ENCODE peak calls at places on chromosomes 11 and 22, in ten cellular contexts. One of them, this sample, is unnamed.

GRCh38 chr22:33873186-33873585 is 47.1 kb downstream of the LARGE1 start:
- DNase-seq in effector memory CD4-positive, alpha-beta T cell: no peak
- DNase-seq in stimulated activated CD8-positive, alpha-beta memory T cell treated with anti-CD3 and anti-CD28 coated beads, Interleukin-15, amount 100 ng/mL, for 4 hours: no peak
- DNase-seq in EH: peak; percentile 15
- DNase-seq in activated naive CD4-positive, alpha-beta T cell: no peak
- DNase-seq in NAMALWA: no peak
- DNase-seq in NCI-H187: no peak
- DNase-seq in T-helper 2 cell: no peak
- DNase-seq in astrocyte of the spinal cord: no peak
- DNase-seq in SK-N-SH: no peak
- DNase-seq in this sample: no peak

GRCh38 chr11:19919050-19919561 is 206.5 kb downstream of the NAV2 start:
- DNase-seq in NAMALWA: no peak
- DNase-seq in NCI-H187: no peak
- DNase-seq in effector memory CD4-positive, alpha-beta T cell: no peak
- DNase-seq in EH: peak; percentile 99
- DNase-seq in T-helper 2 cell: no peak
- DNase-seq in astrocyte of the spinal cord: peak; percentile 99
- DNase-seq in SK-N-SH: no peak
- DNase-seq in stimulated activated CD8-positive, alpha-beta memory T cell treated with anti-CD3 and anti-CD28 coated beads, Interleukin-15, amount 100 ng/mL, for 4 hours: no peak
- DNase-seq in activated naive CD4-positive, alpha-beta T cell: no peak
- DNase-seq in this sample: no peak

GRCh38 chr11:6737872-6738466 is 33.8 kb downstream of the OR2AG2 start:
- DNase-seq in T-helper 2 cell: peak; percentile 78
- DNase-seq in stimulated activated CD8-positive, alpha-beta memory T cell treated with anti-CD3 and anti-CD28 coated beads, Interleukin-15, amount 100 ng/mL, for 4 hours: no peak
- DNase-seq in activated naive CD4-positive, alpha-beta T cell: no peak
- DNase-seq in NCI-H187: no peak
- DNase-seq in EH: peak; percentile 49
- DNase-seq in NAMALWA: peak; percentile 86
- DNase-seq in effector memory CD4-positive, alpha-beta T cell: peak; percentile 33
- DNase-seq in SK-N-SH: peak; percentile 11
- DNase-seq in astrocyte of the spinal cord: peak; percentile 35
- DNase-seq in this sample: peak; percentile 7

GRCh38 chr22:43723816-43724215 is 88.3 kb downstream of the EFCAB6 start:
- DNase-seq in EH: peak; percentile 3
- DNase-seq in effector memory CD4-positive, alpha-beta T cell: no peak
- DNase-seq in NCI-H187: no peak
- DNase-seq in stimulated activated CD8-positive, alpha-beta memory T cell treated with anti-CD3 and anti-CD28 coated beads, Interleukin-15, amount 100 ng/mL, for 4 hours: no peak
- DNase-seq in T-helper 2 cell: no peak
- DNase-seq in astrocyte of the spinal cord: peak; percentile 35
- DNase-seq in SK-N-SH: no peak
- DNase-seq in NAMALWA: no peak
- DNase-seq in activated naive CD4-positive, alpha-beta T cell: no peak
- DNase-seq in this sample: no peak

GRCh38 chr11:714436-714835 is 8.4 kb downstream of the EPS8L2 start:
- DNase-seq in activated naive CD4-positive, alpha-beta T cell: no peak
- DNase-seq in stimulated activated CD8-positive, alpha-beta memory T cell treated with anti-CD3 and anti-CD28 coated beads, Interleukin-15, amount 100 ng/mL, for 4 hours: no peak
- DNase-seq in astrocyte of the spinal cord: no peak
- DNase-seq in NCI-H187: no peak
- DNase-seq in effector memory CD4-positive, alpha-beta T cell: no peak
- DNase-seq in T-helper 2 cell: no peak
- DNase-seq in NAMALWA: no peak
- DNase-seq in SK-N-SH: no peak
- DNase-seq in EH: no peak
- DNase-seq in this sample: no peak

GRCh38 chr22:46196268-46196667 is 45.9 kb downstream of the PPARA start:
- DNase-seq in astrocyte of the spinal cord: no peak
- DNase-seq in NCI-H187: no peak
- DNase-seq in T-helper 2 cell: no peak
- DNase-seq in SK-N-SH: peak; percentile 15
- DNase-seq in effector memory CD4-positive, alpha-beta T cell: no peak
- DNase-seq in NAMALWA: no peak
- DNase-seq in stimulated activated CD8-positive, alpha-beta memory T cell treated with anti-CD3 and anti-CD28 coated beads, Interleukin-15, amount 100 ng/mL, for 4 hours: no peak
- DNase-seq in EH: peak; percentile 10
- DNase-seq in activated naive CD4-positive, alpha-beta T cell: no peak
- DNase-seq in this sample: no peak

GRCh38 chr11:134463716-134464115 is 51.7 kb upstream of the B3GAT1 start:
- DNase-seq in NAMALWA: no peak
- DNase-seq in stimulated activated CD8-positive, alpha-beta memory T cell treated with anti-CD3 and anti-CD28 coated beads, Interleukin-15, amount 100 ng/mL, for 4 hours: no peak
- DNase-seq in activated naive CD4-positive, alpha-beta T cell: no peak
- DNase-seq in SK-N-SH: no peak
- DNase-seq in effector memory CD4-positive, alpha-beta T cell: no peak
- DNase-seq in T-helper 2 cell: no peak
- DNase-seq in astrocyte of the spinal cord: no peak
- DNase-seq in NCI-H187: no peak
- DNase-seq in EH: no peak
- DNase-seq in this sample: no peak

GRCh38 chr22:43331064-43331435 is 12.1 kb downstream of the SCUBE1 start:
- DNase-seq in NAMALWA: no peak
- DNase-seq in T-helper 2 cell: no peak
- DNase-seq in NCI-H187: no peak
- DNase-seq in astrocyte of the spinal cord: no peak
- DNase-seq in effector memory CD4-positive, alpha-beta T cell: no peak
- DNase-seq in SK-N-SH: no peak
- DNase-seq in stimulated activated CD8-positive, alpha-beta memory T cell treated with anti-CD3 and anti-CD28 coated beads, Interleukin-15, amount 100 ng/mL, for 4 hours: no peak
- DNase-seq in EH: no peak
- DNase-seq in activated naive CD4-positive, alpha-beta T cell: no peak
- DNase-seq in this sample: no peak

GRCh38 chr11:77046060-77046501 is 11.9 kb downstream of the B3GNT6 start:
- DNase-seq in EH: peak; percentile 11
- DNase-seq in NAMALWA: peak; percentile 34
- DNase-seq in effector memory CD4-positive, alpha-beta T cell: peak; percentile 18
- DNase-seq in SK-N-SH: peak; percentile 92
- DNase-seq in NCI-H187: peak; percentile 9
- DNase-seq in activated naive CD4-positive, alpha-beta T cell: peak; percentile 21
- DNase-seq in stimulated activated CD8-positive, alpha-beta memory T cell treated with anti-CD3 and anti-CD28 coated beads, Interleukin-15, amount 100 ng/mL, for 4 hours: no peak
- DNase-seq in T-helper 2 cell: peak; percentile 61
- DNase-seq in astrocyte of the spinal cord: no peak
- DNase-seq in this sample: peak; percentile 96

GRCh38 chr22:31605851-31606585 is 56.0 kb downstream of the PISD start:
- DNase-seq in astrocyte of the spinal cord: no peak
- DNase-seq in effector memory CD4-positive, alpha-beta T cell: no peak
- DNase-seq in SK-N-SH: no peak
- DNase-seq in EH: no peak
- DNase-seq in NCI-H187: no peak
- DNase-seq in NAMALWA: no peak
- DNase-seq in T-helper 2 cell: no peak
- DNase-seq in stimulated activated CD8-positive, alpha-beta memory T cell treated with anti-CD3 and anti-CD28 coated beads, Interleukin-15, amount 100 ng/mL, for 4 hours: no peak
- DNase-seq in activated naive CD4-positive, alpha-beta T cell: no peak
- DNase-seq in this sample: no peak

GRCh38 chr11:128187829-128188228 is 399.5 kb downstream of the ETS1 start:
- DNase-seq in NAMALWA: no peak
- DNase-seq in T-helper 2 cell: no peak
- DNase-seq in NCI-H187: no peak
- DNase-seq in EH: peak; percentile 48
- DNase-seq in effector memory CD4-positive, alpha-beta T cell: no peak
- DNase-seq in activated naive CD4-positive, alpha-beta T cell: no peak
- DNase-seq in stimulated activated CD8-positive, alpha-beta memory T cell treated with anti-CD3 and anti-CD28 coated beads, Interleukin-15, amount 100 ng/mL, for 4 hours: no peak
- DNase-seq in astrocyte of the spinal cord: no peak
- DNase-seq in SK-N-SH: peak; percentile 69
- DNase-seq in this sample: no peak

GRCh38 chr22:46386312-46386711 is 50.8 kb downstream of the TRMU start:
- DNase-seq in NCI-H187: no peak
- DNase-seq in astrocyte of the spinal cord: no peak
- DNase-seq in activated naive CD4-positive, alpha-beta T cell: no peak
- DNase-seq in EH: no peak
- DNase-seq in SK-N-SH: no peak
- DNase-seq in stimulated activated CD8-positive, alpha-beta memory T cell treated with anti-CD3 and anti-CD28 coated beads, Interleukin-15, amount 100 ng/mL, for 4 hours: no peak
- DNase-seq in NAMALWA: no peak
- DNase-seq in effector memory CD4-positive, alpha-beta T cell: no peak
- DNase-seq in T-helper 2 cell: no peak
- DNase-seq in this sample: peak; percentile 85

GRCh38 chr11:77244277-77245014 is 57.0 kb downstream of the GDPD4 start:
- DNase-seq in SK-N-SH: no peak
- DNase-seq in activated naive CD4-positive, alpha-beta T cell: no peak
- DNase-seq in effector memory CD4-positive, alpha-beta T cell: no peak
- DNase-seq in stimulated activated CD8-positive, alpha-beta memory T cell treated with anti-CD3 and anti-CD28 coated beads, Interleukin-15, amount 100 ng/mL, for 4 hours: no peak
- DNase-seq in NCI-H187: no peak
- DNase-seq in EH: peak; percentile 89
- DNase-seq in astrocyte of the spinal cord: peak; percentile 86
- DNase-seq in T-helper 2 cell: no peak
- DNase-seq in NAMALWA: no peak
- DNase-seq in this sample: no peak

GRCh38 chr11:126079640-126080205 is 17.1 kb upstream of the CDON start:
- DNase-seq in NAMALWA: no peak
- DNase-seq in T-helper 2 cell: no peak
- DNase-seq in effector memory CD4-positive, alpha-beta T cell: no peak
- DNase-seq in activated naive CD4-positive, alpha-beta T cell: no peak
- DNase-seq in stimulated activated CD8-positive, alpha-beta memory T cell treated with anti-CD3 and anti-CD28 coated beads, Interleukin-15, amount 100 ng/mL, for 4 hours: no peak
- DNase-seq in astrocyte of the spinal cord: no peak
- DNase-seq in EH: no peak
- DNase-seq in NCI-H187: no peak
- DNase-seq in SK-N-SH: peak; percentile 62
- DNase-seq in this sample: peak; percentile 68

GRCh38 chr11:61777234-61778090 is 14.9 kb downstream of the TMEM258 start:
- DNase-seq in stimulated activated CD8-positive, alpha-beta memory T cell treated with anti-CD3 and anti-CD28 coated beads, Interleukin-15, amount 100 ng/mL, for 4 hours: peak; percentile 27
- DNase-seq in NAMALWA: no peak
- DNase-seq in activated naive CD4-positive, alpha-beta T cell: peak; percentile 42
- DNase-seq in SK-N-SH: peak; percentile 60
- DNase-seq in EH: no peak
- DNase-seq in NCI-H187: no peak
- DNase-seq in T-helper 2 cell: peak; percentile 50
- DNase-seq in astrocyte of the spinal cord: no peak
- DNase-seq in effector memory CD4-positive, alpha-beta T cell: peak; percentile 58
- DNase-seq in this sample: peak; percentile 98

GRCh38 chr11:68827733-68828132 is 14.0 kb downstream of the CPT1A start:
- DNase-seq in SK-N-SH: no peak
- DNase-seq in effector memory CD4-positive, alpha-beta T cell: no peak
- DNase-seq in NCI-H187: no peak
- DNase-seq in astrocyte of the spinal cord: no peak
- DNase-seq in NAMALWA: no peak
- DNase-seq in activated naive CD4-positive, alpha-beta T cell: no peak
- DNase-seq in stimulated activated CD8-positive, alpha-beta memory T cell treated with anti-CD3 and anti-CD28 coated beads, Interleukin-15, amount 100 ng/mL, for 4 hours: no peak
- DNase-seq in EH: no peak
- DNase-seq in T-helper 2 cell: no peak
- DNase-seq in this sample: no peak

GRCh38 chr11:85946221-85946620 is 91.0 kb downstream of the CCDC83 start:
- DNase-seq in EH: peak; percentile 62
- DNase-seq in NAMALWA: no peak
- DNase-seq in effector memory CD4-positive, alpha-beta T cell: no peak
- DNase-seq in SK-N-SH: no peak
- DNase-seq in T-helper 2 cell: no peak
- DNase-seq in activated naive CD4-positive, alpha-beta T cell: no peak
- DNase-seq in NCI-H187: no peak
- DNase-seq in astrocyte of the spinal cord: no peak
- DNase-seq in stimulated activated CD8-positive, alpha-beta memory T cell treated with anti-CD3 and anti-CD28 coated beads, Interleukin-15, amount 100 ng/mL, for 4 hours: no peak
- DNase-seq in this sample: no peak

GRCh38 chr11:2153581-2154194 is 7.3 kb downstream of the INS start:
- DNase-seq in effector memory CD4-positive, alpha-beta T cell: no peak
- DNase-seq in stimulated activated CD8-positive, alpha-beta memory T cell treated with anti-CD3 and anti-CD28 coated beads, Interleukin-15, amount 100 ng/mL, for 4 hours: no peak
- DNase-seq in T-helper 2 cell: no peak
- DNase-seq in astrocyte of the spinal cord: no peak
- DNase-seq in activated naive CD4-positive, alpha-beta T cell: no peak
- DNase-seq in NCI-H187: no peak
- DNase-seq in NAMALWA: no peak
- DNase-seq in EH: no peak
- DNase-seq in SK-N-SH: no peak
- DNase-seq in this sample: no peak

GRCh38 chr11:1762537-1763302 is 1.0 kb downstream of the CTSD start:
- DNase-seq in effector memory CD4-positive, alpha-beta T cell: no peak
- DNase-seq in NAMALWA: no peak
- DNase-seq in stimulated activated CD8-positive, alpha-beta memory T cell treated with anti-CD3 and anti-CD28 coated beads, Interleukin-15, amount 100 ng/mL, for 4 hours: no peak
- DNase-seq in EH: no peak
- DNase-seq in SK-N-SH: no peak
- DNase-seq in T-helper 2 cell: no peak
- DNase-seq in activated naive CD4-positive, alpha-beta T cell: no peak
- DNase-seq in NCI-H187: no peak
- DNase-seq in astrocyte of the spinal cord: no peak
- DNase-seq in this sample: no peak

GRCh38 chr11:46718155-46719019 is 626 bp upstream of the F2 start:
- DNase-seq in NCI-H187: no peak
- DNase-seq in NAMALWA: no peak
- DNase-seq in T-helper 2 cell: peak; percentile 18
- DNase-seq in activated naive CD4-positive, alpha-beta T cell: no peak
- DNase-seq in EH: peak; percentile 47
- DNase-seq in SK-N-SH: no peak
- DNase-seq in stimulated activated CD8-positive, alpha-beta memory T cell treated with anti-CD3 and anti-CD28 coated beads, Interleukin-15, amount 100 ng/mL, for 4 hours: no peak
- DNase-seq in effector memory CD4-positive, alpha-beta T cell: no peak
- DNase-seq in astrocyte of the spinal cord: no peak
- DNase-seq in this sample: peak; percentile 47

GRCh38 chr11:46339816-46340215 is 7.4 kb upstream of the DGKZ start:
- DNase-seq in astrocyte of the spinal cord: no peak
- DNase-seq in EH: no peak
- DNase-seq in NAMALWA: no peak
- DNase-seq in NCI-H187: no peak
- DNase-seq in stimulated activated CD8-positive, alpha-beta memory T cell treated with anti-CD3 and anti-CD28 coated beads, Interleukin-15, amount 100 ng/mL, for 4 hours: no peak
- DNase-seq in SK-N-SH: no peak
- DNase-seq in activated naive CD4-positive, alpha-beta T cell: no peak
- DNase-seq in effector memory CD4-positive, alpha-beta T cell: no peak
- DNase-seq in T-helper 2 cell: no peak
- DNase-seq in this sample: no peak

GRCh38 chr11:57164317-57164716 is 17.4 kb upstream of the LRRC55 start:
- DNase-seq in activated naive CD4-positive, alpha-beta T cell: no peak
- DNase-seq in NCI-H187: no peak
- DNase-seq in astrocyte of the spinal cord: no peak
- DNase-seq in T-helper 2 cell: no peak
- DNase-seq in stimulated activated CD8-positive, alpha-beta memory T cell treated with anti-CD3 and anti-CD28 coated beads, Interleukin-15, amount 100 ng/mL, for 4 hours: no peak
- DNase-seq in EH: no peak
- DNase-seq in NAMALWA: no peak
- DNase-seq in SK-N-SH: no peak
- DNase-seq in effector memory CD4-positive, alpha-beta T cell: no peak
- DNase-seq in this sample: no peak

GRCh38 chr22:40877488-40877887 is 15.6 kb upstream of the DNAJB7 start:
- DNase-seq in EH: no peak
- DNase-seq in SK-N-SH: no peak
- DNase-seq in T-helper 2 cell: no peak
- DNase-seq in effector memory CD4-positive, alpha-beta T cell: no peak
- DNase-seq in NAMALWA: no peak
- DNase-seq in NCI-H187: no peak
- DNase-seq in activated naive CD4-positive, alpha-beta T cell: no peak
- DNase-seq in astrocyte of the spinal cord: no peak
- DNase-seq in stimulated activated CD8-positive, alpha-beta memory T cell treated with anti-CD3 and anti-CD28 coated beads, Interleukin-15, amount 100 ng/mL, for 4 hours: no peak
- DNase-seq in this sample: no peak

GRCh38 chr22:49845666-49846459 is 7.8 kb upstream of the ZBED4 start:
- DNase-seq in T-helper 2 cell: no peak
- DNase-seq in NAMALWA: no peak
- DNase-seq in SK-N-SH: no peak
- DNase-seq in NCI-H187: no peak
- DNase-seq in effector memory CD4-positive, alpha-beta T cell: no peak
- DNase-seq in EH: no peak
- DNase-seq in astrocyte of the spinal cord: no peak
- DNase-seq in stimulated activated CD8-positive, alpha-beta memory T cell treated with anti-CD3 and anti-CD28 coated beads, Interleukin-15, amount 100 ng/mL, for 4 hours: no peak
- DNase-seq in activated naive CD4-positive, alpha-beta T cell: no peak
- DNase-seq in this sample: no peak

This sample was measured in H7.